ENCODE peak calls at places on chromosome 12, in ten cellular contexts. J is stimulated activated CD4-positive, alpha-beta T cell treated with anti-CD3 and anti-CD28 coated beads, Interleukin-4, amount 100 ng/mL, for 48 hours; T is Caki2; B is effector CD4-positive, alpha-beta T cell; E is activated CD8-positive, alpha-beta memory T cell treated with anti-CD3 and anti-CD28 coated beads for 1 hour; K is psoas muscle; R is naive thymus-derived CD4-positive, alpha-beta T cell; L is ascending aorta; F is activated CD4-positive, alpha-beta T cell treated with anti-CD3 and anti-CD28 coated beads for 48 hours; G is endothelial cell. D is an unnamed sample.
A peak's percentile ranks its signal among the peaks of the same experiment; 100 is the strongest.

GRCh38 chr12:54159549-54159948 is 29.2 kb downstream of the SMUG1 start:
- DNase-seq in G (no peak), T (no peak), F (no peak), J (no peak), K (no peak), E (no peak), R (no peak), L (no peak), B (no peak), D (no peak)

GRCh38 chr12:12470751-12471300 is 91.8 kb downstream of the DUSP16 start:
- DNase-seq in E (no peak), F (no peak), T (no peak), J (no peak), B (no peak), R (no peak), G (no peak), K (no peak), L (no peak), D (no peak)

GRCh38 chr12:56884421-56884820 is 49.8 kb downstream of the SDR9C7 start:
- DNase-seq in L (no peak), K (no peak), F (no peak), B (no peak), J (no peak), R (no peak), G (no peak), T (no peak), E (no peak), D (no peak)

GRCh38 chr12:122516544-122517361 is 10.0 kb downstream of the RSRC2 start:
- DNase-seq in K (no peak), T (no peak), E (no peak), G (no peak), R (no peak), F (no peak), B (no peak), J (no peak), L (no peak), D (no peak)

GRCh38 chr12:8449293-8449944 is 6.3 kb upstream of the CLEC6A start:
- DNase-seq in E (no peak), K (no peak), L (no peak), F (no peak), R (no peak), B (no peak), G (no peak), T (no peak), J (no peak), D (no peak)

GRCh38 chr12:117499759-117500485 is 138.5 kb upstream of the NOS1 start:
- DNase-seq in K (no peak), T (no peak), J (no peak), E (no peak), L (no peak), F (no peak), G (no peak), B (no peak), R (no peak), D (no peak)

GRCh38 chr12:53961025-53961761 is 6.5 kb downstream of the HOXC12 start:
- DNase-seq in B (no peak), J (no peak), R (no peak), G (peak; percentile 77), K (peak; percentile 54), L (no peak), T (no peak), F (no peak), E (no peak), D (no peak)

GRCh38 chr12:27592548-27592947 is 68.5 kb downstream of the PPFIBP1 start:
- DNase-seq in J (no peak), B (no peak), E (no peak), F (peak; percentile 20), G (no peak), K (no peak), L (no peak), T (peak; percentile 40), R (no peak), D (peak; percentile 50)

GRCh38 chr12:95197636-95198035 is 19.6 kb downstream of the FGD6 start:
- DNase-seq in E (no peak), T (no peak), R (no peak), K (no peak), L (no peak), F (no peak), J (no peak), B (no peak), G (no peak), D (no peak)

GRCh38 chr12:57616383-57617101 is 5.3 kb downstream of the ARHGEF25 start:
- DNase-seq in L (no peak), E (no peak), K (peak; percentile 46), F (no peak), G (no peak), R (no peak), B (no peak), T (no peak), J (no peak), D (no peak)

GRCh38 chr12:87676726-87677125 is 352.5 kb downstream of the C12orf50 start:
- DNase-seq in R (no peak), G (no peak), E (no peak), T (no peak), B (no peak), L (no peak), J (no peak), K (no peak), F (no peak), D (no peak)

GRCh38 chr12:79174656-79175055 is 310.1 kb downstream of the SYT1 start:
- DNase-seq in K (no peak), R (no peak), F (no peak), E (no peak), J (no peak), B (no peak), L (no peak), T (peak; percentile 39), G (no peak), D (no peak)

GRCh38 chr12:6273931-6274687 is 36.4 kb upstream of the PLEKHG6 start:
- DNase-seq in B (no peak), G (peak; percentile 57), E (no peak), J (no peak), T (no peak), R (no peak), F (no peak), K (no peak), L (no peak), D (no peak)

GRCh38 chr12:125111403-125111802 is 46.2 kb downstream of the AACS start:
- DNase-seq in K (no peak), E (no peak), J (no peak), L (no peak), F (no peak), T (no peak), R (no peak), G (no peak), B (no peak), D (no peak)

GRCh38 chr12:52220456-52220855 is 12.6 kb upstream of the KRT7 start:
- DNase-seq in L (no peak), K (no peak), T (no peak), G (no peak), J (no peak), R (no peak), E (no peak), F (no peak), B (no peak), D (no peak)

GRCh38 chr12:51295651-51296050 is 25.4 kb upstream of the SMAGP start:
- DNase-seq in G (no peak), T (no peak), R (no peak), L (no peak), F (no peak), J (no peak), K (no peak), E (no peak), B (no peak), D (no peak)

GRCh38 chr12:93154753-93155475 is 222.8 kb upstream of the NUDT4 start:
- DNase-seq in L (no peak), J (no peak), R (no peak), F (no peak), K (no peak), G (no peak), E (no peak), T (no peak), B (no peak), D (no peak)

GRCh38 chr12:95705143-95705542 is 85.4 kb downstream of the NTN4 start:
- DNase-seq in R (no peak), J (no peak), K (no peak), B (no peak), F (no peak), T (no peak), G (no peak), E (no peak), L (no peak), D (no peak)

GRCh38 chr12:26114720-26115406 is 10.0 kb downstream of the BHLHE41 start:
- DNase-seq in K (no peak), B (no peak), R (no peak), T (no peak), F (no peak), E (no peak), G (no peak), L (no peak), J (no peak), D (no peak)

GRCh38 chr12:20696181-20696580 is 1.0 kb downstream of the SLCO1C1 start:
- DNase-seq in G (no peak), J (no peak), F (no peak), T (no peak), R (no peak), K (peak; percentile 67), L (no peak), B (no peak), E (no peak), D (peak; percentile 59)

GRCh38 chr12:46209165-46209564 is 59.7 kb downstream of the SLC38A1 start:
- DNase-seq in J (no peak), K (no peak), E (no peak), R (no peak), T (no peak), B (no peak), F (no peak), G (no peak), L (no peak), D (no peak)

GRCh38 chr12:34526946-34527345 is 504.6 kb downstream of the ALG10 start:
- DNase-seq in R (no peak), G (no peak), E (no peak), L (no peak), F (no peak), K (no peak), J (no peak), B (no peak), T (no peak), D (no peak)

GRCh38 chr12:124967016-124967739 is 21.8 kb downstream of the DHX37 start:
- DNase-seq in E (no peak), T (no peak), R (no peak), B (no peak), G (no peak), F (no peak), J (no peak), L (no peak), K (no peak), D (no peak)

GRCh38 chr12:10559241-10559640 is 53.6 kb downstream of the EIF2S3B start:
- DNase-seq in K (no peak), B (no peak), T (no peak), R (no peak), J (no peak), F (no peak), G (no peak), L (no peak), E (no peak), D (no peak)

GRCh38 chr12:52837341-52837741 is 3.2 kb upstream of the KRT79 start:
- DNase-seq in J (no peak), B (no peak), E (no peak), F (no peak), L (no peak), G (no peak), T (peak; percentile 18), R (no peak), K (no peak), D (no peak)

GRCh38 chr12:22190-22529 is 44.4 kb upstream of the IQSEC3 start:
- DNase-seq in R (no peak), K (no peak), L (no peak), E (no peak), J (no peak), T (no peak), B (no peak), F (no peak), G (no peak), D (no peak)

GRCh38 chr12:65925626-65926025 is 101.3 kb downstream of the HMGA2 start:
- DNase-seq in R (no peak), E (no peak), J (no peak), T (no peak), B (no peak), L (no peak), F (no peak), K (no peak), G (no peak), D (no peak)

GRCh38 chr12:110366474-110367208 is 36.9 kb downstream of the ANAPC7 start:
- DNase-seq in T (no peak), R (no peak), G (no peak), F (no peak), K (no peak), B (no peak), L (no peak), E (no peak), J (no peak), D (no peak)

D was measured in left ventricle myocardium superior.